ENCODE peak calls at places on chromosomes 3 and 15, in six cellular contexts. One of them, this sample, is unnamed.

GRCh38 chr15:22895465-22896190 is 57.2 kb downstream of the NIPA2 start:
- DNase-seq in glutamatergic neuron: no peak
- DNase-seq in mucosa of descending colon: peak
- DNase-seq in Daoy: peak
- DNase-seq in fibroblast of the aortic adventitia: peak
- DNase-seq in activated effector memory CD4-positive, alpha-beta T cell treated with Interleukin-2 at 50 U/mL for 16 hours: no peak
- DNase-seq in this sample: no peak

GRCh38 chr15:48759921-48760320 is 50.9 kb downstream of the CEP152 start:
- DNase-seq in mucosa of descending colon: no peak
- DNase-seq in Daoy: no peak
- DNase-seq in glutamatergic neuron: no peak
- DNase-seq in activated effector memory CD4-positive, alpha-beta T cell treated with Interleukin-2 at 50 U/mL for 16 hours: no peak
- DNase-seq in fibroblast of the aortic adventitia: no peak
- DNase-seq in this sample: no peak

GRCh38 chr3:122343654-122344053 is 18.6 kb downstream of the CSTA start:
- DNase-seq in fibroblast of the aortic adventitia: no peak
- DNase-seq in glutamatergic neuron: no peak
- DNase-seq in Daoy: no peak
- DNase-seq in activated effector memory CD4-positive, alpha-beta T cell treated with Interleukin-2 at 50 U/mL for 16 hours: no peak
- DNase-seq in mucosa of descending colon: no peak
- DNase-seq in this sample: no peak

GRCh38 chr15:80182611-80183210 is 29.9 kb downstream of the FAH start:
- DNase-seq in mucosa of descending colon: no peak
- DNase-seq in Daoy: peak
- DNase-seq in glutamatergic neuron: no peak
- DNase-seq in activated effector memory CD4-positive, alpha-beta T cell treated with Interleukin-2 at 50 U/mL for 16 hours: no peak
- DNase-seq in fibroblast of the aortic adventitia: peak
- DNase-seq in this sample: no peak

GRCh38 chr15:29262738-29263137 is 6.9 kb downstream of the NSMCE3 start:
- DNase-seq in fibroblast of the aortic adventitia: no peak
- DNase-seq in Daoy: no peak
- DNase-seq in mucosa of descending colon: no peak
- DNase-seq in glutamatergic neuron: no peak
- DNase-seq in activated effector memory CD4-positive, alpha-beta T cell treated with Interleukin-2 at 50 U/mL for 16 hours: no peak
- DNase-seq in this sample: no peak

GRCh38 chr3:58487140-58487886 is 4.6 kb upstream of the KCTD6 start:
- DNase-seq in fibroblast of the aortic adventitia: peak
- DNase-seq in Daoy: peak
- DNase-seq in mucosa of descending colon: no peak
- DNase-seq in glutamatergic neuron: no peak
- DNase-seq in activated effector memory CD4-positive, alpha-beta T cell treated with Interleukin-2 at 50 U/mL for 16 hours: no peak
- DNase-seq in this sample: no peak

GRCh38 chr15:64667736-64668161 is 107.6 kb downstream of the RBPMS2 start:
- DNase-seq in glutamatergic neuron: no peak
- DNase-seq in Daoy: peak
- DNase-seq in fibroblast of the aortic adventitia: peak
- DNase-seq in mucosa of descending colon: no peak
- DNase-seq in activated effector memory CD4-positive, alpha-beta T cell treated with Interleukin-2 at 50 U/mL for 16 hours: no peak
- DNase-seq in this sample: no peak

GRCh38 chr15:34691024-34691423 is 63.8 kb downstream of the GJD2 start:
- DNase-seq in Daoy: peak
- DNase-seq in activated effector memory CD4-positive, alpha-beta T cell treated with Interleukin-2 at 50 U/mL for 16 hours: no peak
- DNase-seq in mucosa of descending colon: no peak
- DNase-seq in fibroblast of the aortic adventitia: peak
- DNase-seq in glutamatergic neuron: no peak
- DNase-seq in this sample: no peak

GRCh38 chr3:49378249-49378899 is 20.2 kb upstream of the GPX1 start:
- DNase-seq in fibroblast of the aortic adventitia: peak
- DNase-seq in Daoy: peak
- DNase-seq in glutamatergic neuron: no peak
- DNase-seq in mucosa of descending colon: peak
- DNase-seq in activated effector memory CD4-positive, alpha-beta T cell treated with Interleukin-2 at 50 U/mL for 16 hours: no peak
- DNase-seq in this sample: no peak

GRCh38 chr15:101167366-101167790 is 84.5 kb downstream of the CHSY1 start:
- DNase-seq in mucosa of descending colon: no peak
- DNase-seq in activated effector memory CD4-positive, alpha-beta T cell treated with Interleukin-2 at 50 U/mL for 16 hours: no peak
- DNase-seq in fibroblast of the aortic adventitia: peak
- DNase-seq in glutamatergic neuron: no peak
- DNase-seq in Daoy: no peak
- DNase-seq in this sample: no peak

GRCh38 chr3:112647122-112647521 is 6.2 kb upstream of the CCDC80 start:
- DNase-seq in mucosa of descending colon: no peak
- DNase-seq in glutamatergic neuron: no peak
- DNase-seq in activated effector memory CD4-positive, alpha-beta T cell treated with Interleukin-2 at 50 U/mL for 16 hours: no peak
- DNase-seq in Daoy: peak
- DNase-seq in fibroblast of the aortic adventitia: peak
- DNase-seq in this sample: no peak

GRCh38 chr3:124346487-124346886 is 354.6 kb upstream of the ROPN1 start:
- DNase-seq in glutamatergic neuron: no peak
- DNase-seq in activated effector memory CD4-positive, alpha-beta T cell treated with Interleukin-2 at 50 U/mL for 16 hours: no peak
- DNase-seq in mucosa of descending colon: no peak
- DNase-seq in fibroblast of the aortic adventitia: no peak
- DNase-seq in Daoy: no peak
- DNase-seq in this sample: no peak

GRCh38 chr15:61092387-61093157 is 136.5 kb downstream of the RORA start:
- DNase-seq in glutamatergic neuron: no peak
- DNase-seq in Daoy: no peak
- DNase-seq in mucosa of descending colon: no peak
- DNase-seq in activated effector memory CD4-positive, alpha-beta T cell treated with Interleukin-2 at 50 U/mL for 16 hours: no peak
- DNase-seq in fibroblast of the aortic adventitia: peak
- DNase-seq in this sample: no peak

GRCh38 chr3:72683068-72683467 is 165.2 kb downstream of the SHQ1 start:
- DNase-seq in fibroblast of the aortic adventitia: no peak
- DNase-seq in glutamatergic neuron: no peak
- DNase-seq in activated effector memory CD4-positive, alpha-beta T cell treated with Interleukin-2 at 50 U/mL for 16 hours: no peak
- DNase-seq in mucosa of descending colon: no peak
- DNase-seq in Daoy: no peak
- DNase-seq in this sample: no peak

GRCh38 chr3:85342915-85343314 is 384.1 kb downstream of the CADM2 start:
- DNase-seq in fibroblast of the aortic adventitia: no peak
- DNase-seq in activated effector memory CD4-positive, alpha-beta T cell treated with Interleukin-2 at 50 U/mL for 16 hours: no peak
- DNase-seq in glutamatergic neuron: no peak
- DNase-seq in Daoy: peak
- DNase-seq in mucosa of descending colon: peak
- DNase-seq in this sample: no peak

GRCh38 chr3:7630925-7631324 is 770.0 kb downstream of the GRM7 start:
- DNase-seq in glutamatergic neuron: peak
- DNase-seq in fibroblast of the aortic adventitia: peak
- DNase-seq in mucosa of descending colon: peak
- DNase-seq in activated effector memory CD4-positive, alpha-beta T cell treated with Interleukin-2 at 50 U/mL for 16 hours: no peak
- DNase-seq in Daoy: peak
- DNase-seq in this sample: no peak

GRCh38 chr3:31185004-31185357 is 290.5 kb upstream of the GADL1 start:
- DNase-seq in fibroblast of the aortic adventitia: peak
- DNase-seq in Daoy: peak
- DNase-seq in glutamatergic neuron: no peak
- DNase-seq in activated effector memory CD4-positive, alpha-beta T cell treated with Interleukin-2 at 50 U/mL for 16 hours: no peak
- DNase-seq in mucosa of descending colon: no peak
- DNase-seq in this sample: no peak

GRCh38 chr3:107238787-107239186 is 138.5 kb upstream of the CCDC54 start:
- DNase-seq in glutamatergic neuron: no peak
- DNase-seq in activated effector memory CD4-positive, alpha-beta T cell treated with Interleukin-2 at 50 U/mL for 16 hours: no peak
- DNase-seq in fibroblast of the aortic adventitia: no peak
- DNase-seq in mucosa of descending colon: no peak
- DNase-seq in Daoy: no peak
- DNase-seq in this sample: no peak

GRCh38 chr15:66067687-66068086 is 185.9 kb downstream of the MEGF11 start:
- DNase-seq in fibroblast of the aortic adventitia: no peak
- DNase-seq in activated effector memory CD4-positive, alpha-beta T cell treated with Interleukin-2 at 50 U/mL for 16 hours: no peak
- DNase-seq in Daoy: no peak
- DNase-seq in mucosa of descending colon: no peak
- DNase-seq in glutamatergic neuron: no peak
- DNase-seq in this sample: no peak

GRCh38 chr3:4394048-4394447 is 73.0 kb downstream of the SUMF1 start:
- DNase-seq in mucosa of descending colon: peak
- DNase-seq in glutamatergic neuron: no peak
- DNase-seq in Daoy: peak
- DNase-seq in activated effector memory CD4-positive, alpha-beta T cell treated with Interleukin-2 at 50 U/mL for 16 hours: peak
- DNase-seq in fibroblast of the aortic adventitia: no peak
- DNase-seq in this sample: no peak

GRCh38 chr3:23663246-23663645 is 142.5 kb upstream of the UBE2E1 start:
- DNase-seq in fibroblast of the aortic adventitia: peak
- DNase-seq in mucosa of descending colon: no peak
- DNase-seq in glutamatergic neuron: no peak
- DNase-seq in Daoy: no peak
- DNase-seq in activated effector memory CD4-positive, alpha-beta T cell treated with Interleukin-2 at 50 U/mL for 16 hours: no peak
- DNase-seq in this sample: no peak

GRCh38 chr15:79047676-79048439 is 42.7 kb downstream of the RASGRF1 start:
- DNase-seq in glutamatergic neuron: no peak
- DNase-seq in Daoy: no peak
- DNase-seq in mucosa of descending colon: no peak
- DNase-seq in fibroblast of the aortic adventitia: no peak
- DNase-seq in activated effector memory CD4-positive, alpha-beta T cell treated with Interleukin-2 at 50 U/mL for 16 hours: no peak
- DNase-seq in this sample: no peak

GRCh38 chr3:105729662-105730061 is 139.2 kb downstream of the CBLB start:
- DNase-seq in activated effector memory CD4-positive, alpha-beta T cell treated with Interleukin-2 at 50 U/mL for 16 hours: no peak
- DNase-seq in fibroblast of the aortic adventitia: peak
- DNase-seq in Daoy: no peak
- DNase-seq in glutamatergic neuron: no peak
- DNase-seq in mucosa of descending colon: no peak
- DNase-seq in this sample: no peak

GRCh38 chr3:179474480-179474879 is 23.2 kb upstream of the GNB4 start:
- DNase-seq in fibroblast of the aortic adventitia: no peak
- DNase-seq in activated effector memory CD4-positive, alpha-beta T cell treated with Interleukin-2 at 50 U/mL for 16 hours: no peak
- DNase-seq in Daoy: no peak
- DNase-seq in glutamatergic neuron: no peak
- DNase-seq in mucosa of descending colon: no peak
- DNase-seq in this sample: no peak

GRCh38 chr15:87851497-87851896 is 405.0 kb downstream of the NTRK3 start:
- DNase-seq in glutamatergic neuron: no peak
- DNase-seq in activated effector memory CD4-positive, alpha-beta T cell treated with Interleukin-2 at 50 U/mL for 16 hours: no peak
- DNase-seq in mucosa of descending colon: no peak
- DNase-seq in fibroblast of the aortic adventitia: no peak
- DNase-seq in Daoy: no peak
- DNase-seq in this sample: no peak

GRCh38 chr3:190252080-190252479 is 70.2 kb downstream of the CLDN1 start:
- DNase-seq in glutamatergic neuron: no peak
- DNase-seq in mucosa of descending colon: no peak
- DNase-seq in Daoy: no peak
- DNase-seq in activated effector memory CD4-positive, alpha-beta T cell treated with Interleukin-2 at 50 U/mL for 16 hours: no peak
- DNase-seq in fibroblast of the aortic adventitia: peak
- DNase-seq in this sample: no peak

GRCh38 chr15:66195621-66196230 is 57.8 kb downstream of the MEGF11 start:
- DNase-seq in Daoy: no peak
- DNase-seq in glutamatergic neuron: no peak
- DNase-seq in mucosa of descending colon: no peak
- DNase-seq in activated effector memory CD4-positive, alpha-beta T cell treated with Interleukin-2 at 50 U/mL for 16 hours: no peak
- DNase-seq in fibroblast of the aortic adventitia: no peak
- DNase-seq in this sample: no peak

GRCh38 chr15:101193063-101193712 is 58.7 kb downstream of the CHSY1 start:
- DNase-seq in Daoy: no peak
- DNase-seq in fibroblast of the aortic adventitia: peak
- DNase-seq in activated effector memory CD4-positive, alpha-beta T cell treated with Interleukin-2 at 50 U/mL for 16 hours: no peak
- DNase-seq in mucosa of descending colon: no peak
- DNase-seq in glutamatergic neuron: no peak
- DNase-seq in this sample: no peak

GRCh38 chr3:24683090-24683489 is 188.4 kb upstream of the THRB start:
- DNase-seq in activated effector memory CD4-positive, alpha-beta T cell treated with Interleukin-2 at 50 U/mL for 16 hours: no peak
- DNase-seq in glutamatergic neuron: no peak
- DNase-seq in mucosa of descending colon: no peak
- DNase-seq in Daoy: no peak
- DNase-seq in fibroblast of the aortic adventitia: peak
- DNase-seq in this sample: no peak

GRCh38 chr3:4821975-4822374 is 157.3 kb upstream of the BHLHE40 start:
- DNase-seq in activated effector memory CD4-positive, alpha-beta T cell treated with Interleukin-2 at 50 U/mL for 16 hours: peak
- DNase-seq in glutamatergic neuron: no peak
- DNase-seq in Daoy: no peak
- DNase-seq in fibroblast of the aortic adventitia: no peak
- DNase-seq in mucosa of descending colon: peak
- DNase-seq in this sample: no peak

GRCh38 chr3:142595581-142595950 is 627 bp upstream of the PLS1 start:
- DNase-seq in mucosa of descending colon: no peak
- DNase-seq in glutamatergic neuron: no peak
- DNase-seq in activated effector memory CD4-positive, alpha-beta T cell treated with Interleukin-2 at 50 U/mL for 16 hours: no peak
- DNase-seq in Daoy: peak
- DNase-seq in fibroblast of the aortic adventitia: peak
- DNase-seq in this sample: no peak

GRCh38 chr3:105253225-105253624 is 113.5 kb upstream of the ALCAM start:
- DNase-seq in glutamatergic neuron: no peak
- DNase-seq in fibroblast of the aortic adventitia: peak
- DNase-seq in mucosa of descending colon: no peak
- DNase-seq in activated effector memory CD4-positive, alpha-beta T cell treated with Interleukin-2 at 50 U/mL for 16 hours: no peak
- DNase-seq in Daoy: no peak
- DNase-seq in this sample: no peak

GRCh38 chr15:73078722-73079121 is 26.5 kb downstream of the NEO1 start:
- DNase-seq in glutamatergic neuron: no peak
- DNase-seq in mucosa of descending colon: peak
- DNase-seq in activated effector memory CD4-positive, alpha-beta T cell treated with Interleukin-2 at 50 U/mL for 16 hours: no peak
- DNase-seq in fibroblast of the aortic adventitia: peak
- DNase-seq in Daoy: peak
- DNase-seq in this sample: no peak

GRCh38 chr3:55812403-55813013 is 325.4 kb upstream of the WNT5A start:
- DNase-seq in Daoy: no peak
- DNase-seq in mucosa of descending colon: no peak
- DNase-seq in fibroblast of the aortic adventitia: no peak
- DNase-seq in activated effector memory CD4-positive, alpha-beta T cell treated with Interleukin-2 at 50 U/mL for 16 hours: no peak
- DNase-seq in glutamatergic neuron: no peak
- DNase-seq in this sample: no peak

GRCh38 chr3:126536126-126536525 is 12.2 kb downstream of the CHST13 start:
- DNase-seq in activated effector memory CD4-positive, alpha-beta T cell treated with Interleukin-2 at 50 U/mL for 16 hours: no peak
- DNase-seq in glutamatergic neuron: peak
- DNase-seq in mucosa of descending colon: no peak
- DNase-seq in Daoy: no peak
- DNase-seq in fibroblast of the aortic adventitia: no peak
- DNase-seq in this sample: no peak

GRCh38 chr15:80825361-80826030 is 46.3 kb downstream of the CEMIP start:
- DNase-seq in glutamatergic neuron: no peak
- DNase-seq in activated effector memory CD4-positive, alpha-beta T cell treated with Interleukin-2 at 50 U/mL for 16 hours: no peak
- DNase-seq in mucosa of descending colon: no peak
- DNase-seq in Daoy: no peak
- DNase-seq in fibroblast of the aortic adventitia: peak
- DNase-seq in this sample: no peak

GRCh38 chr3:144394052-144394451 is 422.4 kb downstream of the DIPK2A start:
- DNase-seq in fibroblast of the aortic adventitia: no peak
- DNase-seq in activated effector memory CD4-positive, alpha-beta T cell treated with Interleukin-2 at 50 U/mL for 16 hours: no peak
- DNase-seq in mucosa of descending colon: no peak
- DNase-seq in Daoy: no peak
- DNase-seq in glutamatergic neuron: no peak
- DNase-seq in this sample: no peak

GRCh38 chr3:9496893-9497292 is 56.7 kb downstream of the LHFPL4 start:
- DNase-seq in Daoy: no peak
- DNase-seq in mucosa of descending colon: no peak
- DNase-seq in activated effector memory CD4-positive, alpha-beta T cell treated with Interleukin-2 at 50 U/mL for 16 hours: no peak
- DNase-seq in fibroblast of the aortic adventitia: no peak
- DNase-seq in glutamatergic neuron: no peak
- DNase-seq in this sample: no peak

GRCh38 chr3:11331101-11331500 is 58.9 kb downstream of the ATG7 start:
- DNase-seq in activated effector memory CD4-positive, alpha-beta T cell treated with Interleukin-2 at 50 U/mL for 16 hours: no peak
- DNase-seq in fibroblast of the aortic adventitia: peak
- DNase-seq in Daoy: no peak
- DNase-seq in mucosa of descending colon: no peak
- DNase-seq in glutamatergic neuron: no peak
- DNase-seq in this sample: no peak